ENCODE peak calls at places on chromosomes 16 and 17, in five cellular contexts. A is upper lobe of right lung; P is CD8-positive, alpha-beta T cell; S is Caco-2; R is lower lobe of right lung. U is an unnamed sample.

GRCh38 chr16:30096105-30096861 is at the start of gene YPEL3:
- DNase-seq in A (peak; percentile 96), P (peak; percentile 89), S (peak; percentile 93), R (peak; percentile 96), U (peak; percentile 90)

GRCh38 chr16:85810742-85811115 is 11.2 kb downstream of the COX4I1 start:
- DNase-seq in A (peak; percentile 54), P (no peak), S (no peak), R (no peak), U (no peak)

GRCh38 chr17:79129523-79129922 is 54.9 kb downstream of the ENGASE start:
- DNase-seq in A (no peak), P (no peak), S (no peak), R (no peak), U (no peak)

GRCh38 chr17:37137070-37137610 is 188.4 kb downstream of the AATF start:
- DNase-seq in A (no peak), P (no peak), S (no peak), R (no peak), U (no peak)

GRCh38 chr17:48181653-48182052 is 74.1 kb downstream of the SNX11 start:
- DNase-seq in A (no peak), P (no peak), S (peak; percentile 76), R (no peak), U (no peak)

GRCh38 chr17:4340914-4341615 is 25.4 kb downstream of the UBE2G1 start:
- DNase-seq in A (no peak), P (no peak), S (no peak), R (no peak), U (no peak)

GRCh38 chr17:3678095-3678820 is 9.6 kb downstream of the EMC6 start:
- DNase-seq in A (no peak), P (no peak), S (no peak), R (no peak), U (no peak)

GRCh38 chr17:42878123-42878880 is 22.3 kb upstream of the G6PC1 start:
- DNase-seq in A (no peak), P (no peak), S (peak; percentile 59), R (no peak), U (no peak)

GRCh38 chr17:47275245-47275984 is 21.8 kb downstream of the ITGB3 start:
- DNase-seq in A (no peak), P (no peak), S (peak; percentile 30), R (peak; percentile 59), U (peak; percentile 27)

GRCh38 chr16:3187798-3188674 is at the start of gene OR1F1:
- DNase-seq in A (no peak), P (peak; percentile 60), S (no peak), R (no peak), U (no peak)

GRCh38 chr17:72665841-72666518 is 426.5 kb downstream of the SLC39A11 start:
- DNase-seq in A (no peak), P (no peak), S (no peak), R (no peak), U (no peak)

GRCh38 chr16:85360323-85361277 is 248.3 kb upstream of the CIBAR2 start:
- DNase-seq in A (peak; percentile 79), P (no peak), S (no peak), R (peak; percentile 68), U (no peak)

GRCh38 chr17:17305282-17305801 is 2.2 kb downstream of the NT5M start:
- DNase-seq in A (no peak), P (peak; percentile 51), S (no peak), R (no peak), U (no peak)

GRCh38 chr17:35866356-35866950 is 2.2 kb downstream of the HEATR9 start:
- DNase-seq in A (no peak), P (no peak), S (no peak), R (no peak), U (no peak)

GRCh38 chr17:37475713-37476420 is 13.8 kb upstream of the DUSP14 start:
- DNase-seq in A (no peak), P (no peak), S (no peak), R (no peak), U (no peak)

GRCh38 chr16:3770530-3770929 is 53.2 kb upstream of the TRAP1 start:
- DNase-seq in A (no peak), P (no peak), S (no peak), R (no peak), U (no peak)

GRCh38 chr17:57356722-57357391 is 100.5 kb downstream of the MSI2 start:
- DNase-seq in A (no peak), P (no peak), S (no peak), R (no peak), U (no peak)

DNA sequence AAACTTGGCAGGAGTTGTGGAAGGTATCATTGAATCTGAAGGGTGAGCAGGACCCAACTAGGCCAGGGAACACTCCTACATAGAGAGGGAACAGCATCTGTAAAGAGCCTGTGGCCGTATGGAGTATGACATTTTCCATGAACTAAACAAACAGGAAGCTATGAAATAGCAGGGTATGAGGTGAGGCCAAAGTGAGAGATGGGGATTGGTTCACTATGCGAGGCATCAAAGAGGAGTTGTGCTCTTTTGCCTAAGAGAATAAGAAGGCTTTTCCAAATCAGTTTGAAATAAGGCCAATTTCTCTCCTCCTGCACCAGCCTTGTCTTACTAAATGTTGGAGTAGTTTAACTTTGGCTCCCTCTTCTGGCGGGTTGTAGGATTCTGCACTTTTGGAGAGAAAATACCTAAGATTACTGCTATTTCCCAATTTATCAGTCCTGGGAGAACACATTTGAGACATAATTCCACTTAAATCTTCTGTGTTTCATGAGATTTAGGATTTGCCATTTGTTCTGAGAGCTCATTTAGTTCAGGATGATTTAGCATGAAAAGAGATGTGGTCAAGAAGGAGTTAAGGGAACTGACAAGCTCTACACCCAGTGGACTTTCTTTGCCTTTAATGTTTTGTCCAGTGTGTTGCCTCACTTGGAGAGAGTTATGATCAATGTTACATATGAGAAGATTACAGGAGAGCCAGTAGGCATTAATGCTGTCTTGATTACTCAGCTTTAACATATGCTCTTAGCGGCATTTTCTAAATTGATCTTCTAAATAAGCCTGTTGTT is 55.4 kb downstream of the TNRC6C start:
- DNase-seq in A (no peak), P (peak; percentile 62), S (peak; percentile 59), R (no peak), U (no peak)
- TF ChIP-seq CTCF in A (peak; percentile 79), P (peak; percentile 82), S (peak; percentile 79), R (peak; percentile 74), U (peak; percentile 83)

GRCh38 chr17:22464041-22464440 is 771.7 kb downstream of the KCNJ18 start:
- DNase-seq in A (no peak), P (no peak), S (no peak), R (no peak), U (no peak)
- TF ChIP-seq CTCF in A (no peak), P (no peak), S (no peak), R (no peak), U (no peak)

DNA sequence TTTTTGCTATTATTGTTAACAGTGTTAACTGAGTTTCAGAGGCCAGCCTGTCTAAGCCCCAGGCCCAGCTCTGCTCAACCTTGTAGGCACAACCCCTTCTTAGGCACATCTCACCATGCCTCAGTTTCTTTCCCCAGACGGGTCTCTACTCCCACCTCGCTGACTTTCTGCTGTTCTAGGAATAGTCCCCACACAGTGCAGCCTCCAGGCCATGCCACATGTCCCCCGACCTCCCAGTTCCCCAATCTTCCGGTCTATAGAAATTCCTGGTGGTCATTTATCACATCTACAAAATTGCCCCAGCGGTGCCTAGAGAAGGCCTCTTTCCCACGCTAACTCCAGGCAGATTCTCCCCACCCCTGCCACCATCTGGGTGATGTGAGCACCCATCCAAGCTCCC is 34.8 kb downstream of the ADGRG5 start:
- DNase-seq in A (no peak), P (no peak), S (no peak), R (no peak), U (no peak)
- TF ChIP-seq CTCF in A (no peak), P (no peak), S (no peak), R (no peak), U (no peak)

DNA sequence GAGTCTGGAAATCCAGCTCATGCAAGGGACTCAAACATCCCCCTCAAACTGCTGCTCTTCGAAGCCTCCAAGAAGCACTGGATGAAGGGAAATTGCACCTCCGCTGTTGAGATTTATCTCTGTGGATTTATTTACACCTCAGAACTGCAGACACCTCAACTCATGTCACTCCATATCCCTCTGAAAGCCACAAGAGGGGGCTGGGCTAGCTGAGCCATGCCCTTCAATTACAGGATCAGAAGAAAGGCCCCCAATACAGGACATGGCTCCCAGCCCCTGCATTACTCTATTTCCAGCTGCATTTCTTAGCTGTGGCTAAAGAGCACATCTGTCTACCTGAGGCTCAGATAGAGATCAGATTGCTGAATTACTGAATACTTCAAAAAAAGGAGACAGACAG is 103.1 kb upstream of the DYNLRB2 start:
- DNase-seq in A (no peak), P (no peak), S (no peak), R (no peak), U (no peak)
- TF ChIP-seq CTCF in A (no peak), P (no peak), S (peak; percentile 30), R (no peak), U (no peak)

GRCh38 chr17:32111141-32111771 is 31.0 kb upstream of the RHOT1 start:
- DNase-seq in A (no peak), P (peak; percentile 31), S (peak; percentile 25), R (no peak), U (no peak)
- TF ChIP-seq CTCF in A (peak; percentile 23), P (peak; percentile 36), S (peak; percentile 28), R (no peak), U (no peak)

GRCh38 chr17:8209909-8210760 is at the start of gene AURKB:
- DNase-seq in A (peak; percentile 93), P (peak; percentile 92), S (peak; percentile 90), R (peak; percentile 94), U (peak; percentile 87)
- TF ChIP-seq CTCF in A (no peak), P (no peak), S (no peak), R (no peak), U (no peak)

GRCh38 chr17:63827801-63828221 is 348 bp upstream of the FTSJ3 start:
- DNase-seq in A (no peak), P (no peak), S (no peak), R (no peak), U (no peak)
- TF ChIP-seq CTCF in A (no peak), P (peak; percentile 14), S (no peak), R (no peak), U (no peak)

DNA sequence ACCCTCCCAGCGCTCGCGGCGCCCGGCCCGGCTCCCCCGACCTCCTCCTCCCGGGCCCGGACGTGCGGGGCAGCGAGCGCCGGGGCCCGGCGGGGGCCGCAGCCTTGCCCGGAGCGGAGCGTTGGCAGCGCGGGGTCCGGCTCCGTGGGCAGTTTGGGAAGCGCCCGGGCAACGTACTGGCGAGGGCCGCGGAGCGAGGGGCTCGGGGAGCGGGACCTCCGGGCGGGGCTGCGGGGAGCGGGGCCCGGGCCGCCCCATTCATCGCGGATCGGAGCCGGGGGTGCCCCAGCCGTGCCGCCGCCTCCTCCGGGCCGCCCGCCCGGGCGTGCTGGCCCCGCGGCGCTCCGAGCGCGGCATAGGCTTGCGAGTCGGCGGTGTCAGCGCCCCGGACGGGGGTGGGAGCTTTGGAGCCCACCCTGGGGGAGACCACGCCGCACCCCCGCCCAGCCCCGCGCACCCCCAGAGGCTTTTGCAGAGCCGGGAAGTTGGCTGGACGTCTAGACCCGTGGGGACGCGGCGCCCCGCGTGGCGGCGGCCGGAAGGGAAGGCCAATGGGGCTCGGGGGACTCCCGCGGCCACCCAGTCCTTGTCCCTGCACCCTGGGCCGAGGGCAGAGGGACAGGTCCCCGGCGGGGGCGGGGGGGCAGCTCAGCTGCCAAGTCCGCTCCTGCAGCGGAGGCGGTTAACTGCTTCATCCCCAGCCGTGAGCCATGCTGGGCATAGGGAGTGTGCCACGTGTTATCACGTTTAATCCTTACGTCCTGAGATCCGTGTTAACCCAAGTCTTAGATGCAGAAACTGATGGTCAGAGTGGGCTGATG is 852 bp downstream of the ZNF469 start:
- DNase-seq in A (peak; percentile 76), P (no peak), S (peak; percentile 62), R (peak; percentile 53), U (peak; percentile 38)
- TF ChIP-seq CTCF in A (peak; percentile 54), P (no peak), S (peak; percentile 62), R (peak; percentile 49), U (peak; percentile 59)

GRCh38 chr17:81431545-81432482 is 36.6 kb downstream of the BAHCC1 start:
- DNase-seq in A (no peak), P (no peak), S (no peak), R (no peak), U (no peak)
- TF ChIP-seq CTCF in A (no peak), P (no peak), S (no peak), R (no peak), U (no peak)